ENCODE peak calls at places on chromosomes 11 and 22, in seven cellular contexts. S is fibroblast of mammary gland; Q is H1; B is CD8-positive, alpha-beta T cell; H is HCT116; V is lower leg skin; U is A673. X is an unnamed sample.

GRCh38 chr11:36177837-36178236 is 111.4 kb downstream of the COMMD9 start:
- DNase-seq in V (no peak), S (no peak), B (no peak), U (no peak), Q (no peak), H (no peak), X (no peak)

GRCh38 chr22:30830907-30831306 is 136.2 kb downstream of the OSBP2 start:
- DNase-seq in V (peak; percentile 74), B (no peak), S (peak; percentile 87), U (peak; percentile 6), Q (no peak), H (peak; percentile 81), X (no peak)

GRCh38 chr11:100692290-100692689 is 5.2 kb downstream of the ARHGAP42 start:
- DNase-seq in V (no peak), U (no peak), Q (no peak), B (no peak), H (no peak), S (no peak), X (no peak)

GRCh38 chr11:7896026-7896785 is 34.9 kb downstream of the OR10A6 start:
- DNase-seq in V (no peak), B (no peak), S (no peak), U (no peak), Q (no peak), H (no peak), X (no peak)

GRCh38 chr11:117796456-117797428 is at the start of gene DSCAML1:
- DNase-seq in Q (peak; percentile 77), H (no peak), B (peak; percentile 30), V (no peak), S (no peak), U (peak; percentile 26), X (no peak)

GRCh38 chr11:79419120-79419519 is 21.7 kb downstream of the TENM4 start:
- DNase-seq in S (peak; percentile 93), V (no peak), B (no peak), H (peak; percentile 50), Q (no peak), U (no peak), X (no peak)

GRCh38 chr22:30296851-30297250 is 7.5 kb upstream of the CASTOR1 start:
- DNase-seq in H (no peak), B (no peak), Q (no peak), S (no peak), U (no peak), V (no peak), X (no peak)

GRCh38 chr11:12293486-12293885 is 83.9 kb upstream of the PARVA start:
- DNase-seq in U (no peak), B (no peak), H (no peak), V (no peak), Q (no peak), S (no peak), X (no peak)

GRCh38 chr22:45316796-45317526 is 7.2 kb downstream of the FAM118A start:
- DNase-seq in S (no peak), B (no peak), Q (no peak), U (no peak), V (no peak), H (no peak), X (no peak)

GRCh38 chr11:57073121-57073520 is 84.4 kb downstream of the OR5AK2 start:
- DNase-seq in V (no peak), Q (no peak), S (peak; percentile 35), H (no peak), U (no peak), B (no peak), X (no peak)

GRCh38 chr22:30386960-30387848 is at the start of gene RNF215:
- DNase-seq in B (peak; percentile 71), S (peak; percentile 57), H (peak; percentile 44), V (peak; percentile 42), Q (peak; percentile 95), U (peak; percentile 89), X (peak; percentile 27)

GRCh38 chr22:23137905-23138520 is 3.8 kb downstream of the RSPH14 start:
- DNase-seq in B (peak; percentile 68), V (no peak), H (no peak), Q (no peak), U (no peak), S (peak; percentile 15), X (peak; percentile 72)

GRCh38 chr11:16814410-16815046 is 76.1 kb downstream of the C11orf58 start:
- DNase-seq in U (no peak), H (no peak), Q (no peak), V (no peak), B (no peak), S (no peak), X (no peak)

GRCh38 chr11:114072978-114073377 is 13.5 kb downstream of the ZBTB16 start:
- DNase-seq in Q (no peak), S (no peak), U (no peak), V (no peak), B (no peak), H (no peak), X (no peak)

GRCh38 chr11:12376259-12376971 is 956 bp upstream of the PARVA start:
- DNase-seq in S (peak; percentile 93), B (no peak), V (peak; percentile 74), U (peak; percentile 12), Q (no peak), H (no peak), X (no peak)

GRCh38 chr11:1407668-1408067 is 17.9 kb downstream of the BRSK2 start:
- DNase-seq in H (no peak), S (no peak), U (no peak), Q (no peak), B (no peak), V (no peak), X (no peak)
- TF ChIP-seq CTCF in H (no peak), S (no peak), U (no peak), Q (no peak), B (no peak), V (no peak), X (no peak)

GRCh38 chr22:22097727-22098228 is 115.2 kb upstream of the TOP3B start:
- DNase-seq in H (no peak), S (no peak), V (no peak), B (no peak), U (no peak), Q (no peak), X (no peak)
- H3K4me3 ChIP-seq in H (no peak overlapping the region), S (no peak overlapping the region), V (no peak overlapping the region), B (no peak overlapping the region), U (no peak overlapping the region), Q (no peak overlapping the region), X (no peak overlapping the region)

GRCh38 chr22:41619979-41620645 is 731 bp downstream of the DESI1 start:
- DNase-seq in U (peak; percentile 42), H (no peak), B (peak; percentile 61), S (no peak), Q (peak; percentile 78), V (peak; percentile 23), X (no peak)
- TF ChIP-seq CTCF in U (no peak), H (no peak), B (no peak), S (no peak), Q (no peak), V (no peak), X (peak; percentile 10)

GRCh38 chr11:64741393-64742086 is 2.4 kb downstream of the RASGRP2 start:
- DNase-seq in B (peak; percentile 24), Q (peak; percentile 71), U (no peak), V (no peak), S (no peak), H (no peak), X (no peak)
- H3K4me3 ChIP-seq in B (peak overlapping the region; percentile 89), Q (peak overlapping the region; percentile 46), U (no peak overlapping the region), V (no peak overlapping the region), S (no peak overlapping the region), H (no peak overlapping the region), X (no peak overlapping the region)